ENCODE peak calls at places on chromosomes 11 and 22, in five cellular contexts. One of them, this sample, is unnamed.

GRCh38 chr22:18071968-18072310 is 5.9 kb upstream of the PEX26 start:
- DNase-seq in A549: no peak
- DNase-seq in fibroblast of the aortic adventitia: no peak
- DNase-seq in fibroblast of pulmonary artery: no peak
- DNase-seq in fibroblast of villous mesenchyme: no peak
- DNase-seq in this sample: no peak

GRCh38 chr11:91373497-91373896 is 851.1 kb upstream of the FAT3 start:
- DNase-seq in A549: peak; percentile 33
- DNase-seq in fibroblast of the aortic adventitia: no peak
- DNase-seq in fibroblast of pulmonary artery: no peak
- DNase-seq in fibroblast of villous mesenchyme: no peak
- DNase-seq in this sample: no peak

GRCh38 chr11:106076421-106076922 is 675 bp downstream of the KBTBD3 start:
- DNase-seq in A549: no peak
- DNase-seq in fibroblast of the aortic adventitia: no peak
- DNase-seq in fibroblast of pulmonary artery: no peak
- DNase-seq in fibroblast of villous mesenchyme: no peak
- DNase-seq in this sample: no peak

GRCh38 chr11:122046846-122047245 is 69.2 kb downstream of the BLID start:
- DNase-seq in A549: no peak
- DNase-seq in fibroblast of the aortic adventitia: peak; percentile 91
- DNase-seq in fibroblast of pulmonary artery: peak; percentile 56
- DNase-seq in fibroblast of villous mesenchyme: peak; percentile 91
- DNase-seq in this sample: peak; percentile 69

GRCh38 chr22:33853200-33854097 is 66.8 kb downstream of the LARGE1 start:
- DNase-seq in A549: peak; percentile 42
- DNase-seq in fibroblast of the aortic adventitia: peak; percentile 78
- DNase-seq in fibroblast of pulmonary artery: peak; percentile 65
- DNase-seq in fibroblast of villous mesenchyme: peak; percentile 76
- DNase-seq in this sample: peak; percentile 83

GRCh38 chr11:76634934-76635333 is 35.6 kb downstream of the LRRC32 start:
- DNase-seq in A549: no peak
- DNase-seq in fibroblast of the aortic adventitia: no peak
- DNase-seq in fibroblast of pulmonary artery: no peak
- DNase-seq in fibroblast of villous mesenchyme: no peak
- DNase-seq in this sample: no peak

GRCh38 chr11:74020537-74020936 is 11.7 kb upstream of the UCP3 start:
- DNase-seq in A549: no peak
- DNase-seq in fibroblast of the aortic adventitia: no peak
- DNase-seq in fibroblast of pulmonary artery: no peak
- DNase-seq in fibroblast of villous mesenchyme: no peak
- DNase-seq in this sample: no peak

GRCh38 chr11:110711776-110712642 is at the start of gene ARHGAP20:
- DNase-seq in A549: peak; percentile 14
- DNase-seq in fibroblast of the aortic adventitia: peak; percentile 66
- DNase-seq in fibroblast of pulmonary artery: peak; percentile 67
- DNase-seq in fibroblast of villous mesenchyme: peak; percentile 68
- DNase-seq in this sample: peak; percentile 46

GRCh38 chr11:130897262-130898182 is 18.8 kb downstream of the SNX19 start:
- DNase-seq in A549: peak; percentile 81
- DNase-seq in fibroblast of the aortic adventitia: peak; percentile 98
- DNase-seq in fibroblast of pulmonary artery: peak; percentile 98
- DNase-seq in fibroblast of villous mesenchyme: peak; percentile 98
- DNase-seq in this sample: peak; percentile 83

GRCh38 chr11:84543367-84544159 is 1083.6 kb downstream of the DLG2 start:
- DNase-seq in A549: no peak
- DNase-seq in fibroblast of the aortic adventitia: no peak
- DNase-seq in fibroblast of pulmonary artery: no peak
- DNase-seq in fibroblast of villous mesenchyme: no peak
- DNase-seq in this sample: no peak
- TF ChIP-seq CTCF in A549: no peak
- TF ChIP-seq CTCF in fibroblast of the aortic adventitia: no peak
- TF ChIP-seq CTCF in fibroblast of pulmonary artery: no peak
- TF ChIP-seq CTCF in fibroblast of villous mesenchyme: no peak
- TF ChIP-seq CTCF in this sample: no peak

GRCh38 chr22:30327864-30328345 is 1.2 kb upstream of the TBC1D10A start:
- DNase-seq in A549: peak; percentile 31
- DNase-seq in fibroblast of the aortic adventitia: no peak
- DNase-seq in fibroblast of pulmonary artery: no peak
- DNase-seq in fibroblast of villous mesenchyme: peak; percentile 43
- DNase-seq in this sample: no peak

GRCh38 chr22:30325724-30326703 is 727 bp downstream of the TBC1D10A start:
- DNase-seq in A549: no peak
- DNase-seq in fibroblast of the aortic adventitia: no peak
- DNase-seq in fibroblast of pulmonary artery: no peak
- DNase-seq in fibroblast of villous mesenchyme: peak; percentile 53
- DNase-seq in this sample: no peak

GRCh38 chr22:30326704-30327362 is at the start of gene TBC1D10A:
- DNase-seq in A549: peak; percentile 87
- DNase-seq in fibroblast of the aortic adventitia: peak; percentile 72
- DNase-seq in fibroblast of pulmonary artery: peak; percentile 87
- DNase-seq in fibroblast of villous mesenchyme: peak; percentile 90
- DNase-seq in this sample: peak; percentile 87

GRCh38 chr22:30324008-30324730 is 2.6 kb downstream of the TBC1D10A start:
- DNase-seq in A549: no peak
- DNase-seq in fibroblast of the aortic adventitia: peak; percentile 49
- DNase-seq in fibroblast of pulmonary artery: no peak
- DNase-seq in fibroblast of villous mesenchyme: peak; percentile 65
- DNase-seq in this sample: peak; percentile 46

GRCh38 chr22:30325065-30325720 is 1.5 kb downstream of the TBC1D10A start:
- DNase-seq in A549: peak; percentile 54
- DNase-seq in fibroblast of the aortic adventitia: peak; percentile 83
- DNase-seq in fibroblast of pulmonary artery: peak; percentile 82
- DNase-seq in fibroblast of villous mesenchyme: peak; percentile 97
- DNase-seq in this sample: peak; percentile 60
- H3K4me3 ChIP-seq in A549: peak overlapping the region; percentile 6
- H3K4me3 ChIP-seq in fibroblast of the aortic adventitia: peak overlapping the region; percentile 83
- H3K4me3 ChIP-seq in fibroblast of pulmonary artery: peak overlapping the region; percentile 77
- H3K4me3 ChIP-seq in fibroblast of villous mesenchyme: peak overlapping the region; percentile 89
- H3K4me3 ChIP-seq in this sample: peak overlapping the region; percentile 72

GRCh38 chr11:75214411-75214821 is 26.2 kb upstream of the TPBGL start:
- DNase-seq in A549: peak; percentile 79
- DNase-seq in fibroblast of the aortic adventitia: peak; percentile 76
- DNase-seq in fibroblast of pulmonary artery: peak; percentile 86
- DNase-seq in fibroblast of villous mesenchyme: peak; percentile 82
- DNase-seq in this sample: peak; percentile 78
- TF ChIP-seq CTCF in A549: peak; percentile 15
- TF ChIP-seq CTCF in fibroblast of the aortic adventitia: peak; percentile 29
- TF ChIP-seq CTCF in fibroblast of pulmonary artery: peak; percentile 56
- TF ChIP-seq CTCF in fibroblast of villous mesenchyme: peak; percentile 61
- TF ChIP-seq CTCF in this sample: peak; percentile 49

DNA sequence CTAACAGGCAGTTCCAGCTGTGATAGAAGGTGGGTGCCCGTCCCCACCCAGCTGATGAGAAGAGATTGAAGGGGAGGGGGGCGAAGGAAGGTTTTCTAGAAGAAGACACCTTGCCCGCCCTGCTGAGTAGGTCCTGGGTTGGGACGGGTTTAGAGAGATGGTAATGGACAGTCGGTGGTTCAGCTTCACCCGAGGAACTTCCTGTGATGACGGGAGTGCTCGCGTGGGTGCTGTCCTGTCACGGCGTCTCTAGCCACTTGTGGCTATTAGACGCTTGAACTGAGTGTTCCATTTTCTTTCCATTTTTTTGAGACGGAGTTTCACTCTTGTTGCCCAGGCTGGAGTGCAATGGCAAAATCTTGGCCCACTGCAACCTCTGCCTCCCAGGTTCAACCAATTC is 27.6 kb upstream of the MGAT3 start:
- DNase-seq in A549: no peak
- DNase-seq in fibroblast of the aortic adventitia: no peak
- DNase-seq in fibroblast of pulmonary artery: no peak
- DNase-seq in fibroblast of villous mesenchyme: no peak
- DNase-seq in this sample: no peak
- H3K4me3 ChIP-seq in A549: no peak overlapping the region
- H3K4me3 ChIP-seq in fibroblast of the aortic adventitia: no peak overlapping the region
- H3K4me3 ChIP-seq in fibroblast of pulmonary artery: no peak overlapping the region
- H3K4me3 ChIP-seq in fibroblast of villous mesenchyme: no peak overlapping the region
- H3K4me3 ChIP-seq in this sample: no peak overlapping the region

GRCh38 chr11:9003573-9004309 is at the start of gene NRIP3:
- DNase-seq in A549: peak; percentile 48
- DNase-seq in fibroblast of the aortic adventitia: peak; percentile 53
- DNase-seq in fibroblast of pulmonary artery: peak; percentile 55
- DNase-seq in fibroblast of villous mesenchyme: peak; percentile 56
- DNase-seq in this sample: peak; percentile 58
- TF ChIP-seq CTCF in A549: no peak
- TF ChIP-seq CTCF in fibroblast of the aortic adventitia: no peak
- TF ChIP-seq CTCF in fibroblast of pulmonary artery: no peak
- TF ChIP-seq CTCF in fibroblast of villous mesenchyme: no peak
- TF ChIP-seq CTCF in this sample: no peak

GRCh38 chr11:10692716-10693115 is 839 bp downstream of the IRAG1 start:
- DNase-seq in A549: no peak
- DNase-seq in fibroblast of the aortic adventitia: no peak
- DNase-seq in fibroblast of pulmonary artery: no peak
- DNase-seq in fibroblast of villous mesenchyme: no peak
- DNase-seq in this sample: no peak
- H3K4me3 ChIP-seq in A549: no peak overlapping the region
- H3K4me3 ChIP-seq in fibroblast of the aortic adventitia: peak overlapping the region; percentile 61
- H3K4me3 ChIP-seq in fibroblast of pulmonary artery: no peak overlapping the region
- H3K4me3 ChIP-seq in fibroblast of villous mesenchyme: peak overlapping the region; percentile 47
- H3K4me3 ChIP-seq in this sample: peak overlapping the region; percentile 41

This sample was measured in astrocyte of the spinal cord.